ENCODE peak calls at places on chromosomes 11 and 22, in seven cellular contexts. W is CD8-positive, alpha-beta memory T cell; R is NCI-H774; J is activated CD4-positive, CD25-positive, alpha-beta regulatory T cell treated with anti-CD3 and anti-CD28 coated beads, Interleukin-2, amount 50 U/mL, for 72 hours; O is erythroblast; L is Peyer's patch; A is activated effector memory CD4-positive, alpha-beta T cell treated with anti-CD3 and anti-CD28 coated beads, Interleukin-2, amount 50 U/mL, for 16 hours. X is an unnamed sample.

GRCh38 chr22:27105142-27106025 is 448.0 kb downstream of the MIAT start:
- DNase-seq in A (no peak), R (no peak), J (no peak), O (no peak), L (no peak), W (no peak), X (no peak)

GRCh38 chr11:9280655-9281301 is 15.6 kb upstream of the DENND5A start:
- DNase-seq in W (peak; percentile 59), L (peak; percentile 56), A (peak; percentile 76), O (peak; percentile 44), J (no peak), R (peak; percentile 26), X (no peak)

GRCh38 chr11:28976801-28977145 is 868.6 kb downstream of the METTL15 start:
- DNase-seq in L (no peak), A (no peak), J (no peak), R (no peak), W (no peak), O (no peak), X (no peak)

GRCh38 chr11:100789500-100789899 is 102.4 kb downstream of the ARHGAP42 start:
- DNase-seq in O (peak; percentile 26), L (no peak), R (no peak), A (no peak), J (no peak), W (no peak), X (peak; percentile 68)

GRCh38 chr11:118996926-118997626 is 862 bp upstream of the CENATAC start:
- DNase-seq in L (peak; percentile 20), W (peak; percentile 17), O (peak; percentile 47), A (peak; percentile 72), R (no peak), J (peak; percentile 34), X (peak; percentile 17)

GRCh38 chr11:122215244-122215992 is 99.4 kb upstream of the BLID start:
- DNase-seq in W (no peak), L (no peak), O (peak; percentile 63), A (peak; percentile 63), R (no peak), J (peak; percentile 38), X (no peak)

GRCh38 chr11:18696638-18697225 is 1.8 kb upstream of the TMEM86A start:
- DNase-seq in A (no peak), O (no peak), R (no peak), J (no peak), W (no peak), L (no peak), X (no peak)

GRCh38 chr11:122405788-122406341 is 249.7 kb upstream of the UBASH3B start:
- DNase-seq in L (no peak), A (no peak), R (no peak), W (no peak), O (no peak), J (no peak), X (no peak)

GRCh38 chr11:36500315-36500721 is 9.8 kb downstream of the TRAF6 start:
- DNase-seq in A (no peak), O (peak; percentile 18), L (no peak), W (no peak), J (no peak), R (no peak), X (no peak)

GRCh38 chr11:126282742-126283591 is at the start of gene TIRAP:
- DNase-seq in L (peak; percentile 55), O (peak; percentile 65), W (peak; percentile 74), A (peak; percentile 86), J (peak; percentile 75), R (peak; percentile 73), X (peak; percentile 54)

GRCh38 chr22:30308518-30309230 is 18.1 kb downstream of the TBC1D10A start:
- DNase-seq in L (peak; percentile 78), O (no peak), W (no peak), A (peak; percentile 76), J (no peak), R (no peak), X (no peak)

GRCh38 chr11:125166903-125167291 is 2.3 kb downstream of the PKNOX2 start:
- DNase-seq in L (no peak), A (no peak), J (no peak), O (no peak), R (no peak), W (no peak), X (no peak)

GRCh38 chr11:95067828-95068244 is 1.1 kb downstream of the SRSF8 start:
- DNase-seq in W (no peak), L (no peak), J (no peak), A (no peak), O (no peak), R (no peak), X (peak; percentile 83)

GRCh38 chr11:114036958-114037357 is 22.6 kb upstream of the ZBTB16 start:
- DNase-seq in A (no peak), O (no peak), R (no peak), L (no peak), J (no peak), W (no peak), X (no peak)

GRCh38 chr22:46031965-46032851 is 55.2 kb upstream of the WNT7B start:
- DNase-seq in J (peak; percentile 14), O (no peak), L (no peak), A (peak; percentile 54), R (no peak), W (no peak), X (no peak)

GRCh38 chr11:87600938-87601337 is 563.2 kb downstream of the TMEM135 start:
- DNase-seq in W (no peak), R (no peak), O (no peak), L (no peak), A (no peak), J (no peak), X (no peak)

GRCh38 chr11:33685061-33685460 is 15.6 kb downstream of the C11orf91 start:
- DNase-seq in A (no peak), L (no peak), J (no peak), R (no peak), W (no peak), O (no peak), X (no peak)

GRCh38 chr22:36862251-36863242 is 1.7 kb downstream of the NCF4 start:
- DNase-seq in J (no peak), R (no peak), L (peak; percentile 74), O (peak; percentile 10), W (no peak), A (peak; percentile 63), X (no peak)

GRCh38 chr22:33851240-33851639 is 69.0 kb downstream of the LARGE1 start:
- DNase-seq in W (no peak), A (no peak), O (no peak), R (no peak), J (no peak), L (no peak), X (no peak)

GRCh38 chr11:69001301-69002081 is 11.6 kb downstream of the MRGPRF start:
- DNase-seq in W (no peak), O (no peak), L (no peak), A (peak; percentile 47), J (peak; percentile 21), R (no peak), X (no peak)

GRCh38 chr22:30535182-30535581 is 11.4 kb downstream of the SEC14L6 start:
- DNase-seq in J (no peak), R (no peak), O (no peak), W (no peak), A (no peak), L (no peak), X (no peak)

GRCh38 chr11:58921778-58922390 is 17.4 kb upstream of the GLYATL1 start:
- DNase-seq in O (no peak), A (no peak), J (no peak), W (no peak), R (no peak), L (no peak), X (no peak)

GRCh38 chr11:126943319-126943718 is 57.3 kb downstream of the KIRREL3 start:
- DNase-seq in A (no peak), O (no peak), L (no peak), J (no peak), W (no peak), R (no peak), X (no peak)

GRCh38 chr11:67289651-67290479 is 762 bp downstream of the ANKRD13D start:
- DNase-seq in J (no peak), O (no peak), L (no peak), R (no peak), A (no peak), W (no peak), X (no peak)

GRCh38 chr11:67691149-67691548 is 16.7 kb upstream of the ALDH3B2 start:
- DNase-seq in L (no peak), R (no peak), J (no peak), W (no peak), A (no peak), O (peak; percentile 8), X (no peak)